ENCODE peak calls at places on chromosomes 2 and 18, in eight cellular contexts. Y is tibial artery; E is CD8-positive, alpha-beta T cell; F is astrocyte of the spinal cord; L is CD4-positive, alpha-beta memory T cell; U is Caco-2; B is skeletal muscle cell; R is GM12864. P is an unnamed sample.

GRCh38 chr2:236935656-236936445 is 149.8 kb upstream of the COPS8 start:
- DNase-seq in Y (no peak), E (no peak), F (no peak), L (no peak), U (no peak), B (no peak), R (no peak), P (no peak)

GRCh38 chr2:44295636-44296359 is 20.5 kb downstream of the SLC3A1 start:
- DNase-seq in Y (no peak), E (no peak), F (no peak), L (no peak), U (peak), B (no peak), R (no peak), P (no peak)

GRCh38 chr18:3794537-3795348 is 344.8 kb downstream of the TGIF1 start:
- DNase-seq in Y (no peak), E (no peak), F (peak), L (no peak), U (no peak), B (peak), R (no peak), P (no peak)

GRCh38 chr18:44742741-44743311 is 62.1 kb downstream of the SETBP1 start:
- DNase-seq in Y (no peak), E (no peak), F (peak), L (no peak), U (no peak), B (peak), R (no peak), P (peak)

GRCh38 chr2:145194671-145195070 is 674.8 kb upstream of the ZEB2 start:
- DNase-seq in Y (no peak), E (no peak), F (no peak), L (no peak), U (no peak), B (no peak), R (no peak), P (no peak)

GRCh38 chr2:15800489-15801329 is 139.6 kb upstream of the MYCN start:
- DNase-seq in Y (no peak), E (no peak), F (no peak), L (no peak), U (peak), B (no peak), R (no peak), P (no peak)

GRCh38 chr18:78875268-78875997 is 104.2 kb upstream of the SALL3 start:
- DNase-seq in Y (peak), E (no peak), F (no peak), L (no peak), U (no peak), B (no peak), R (no peak), P (no peak)

GRCh38 chr18:24208270-24209035 is 69.6 kb downstream of the CABYR start:
- DNase-seq in Y (no peak), E (no peak), F (peak), L (no peak), U (no peak), B (no peak), R (no peak), P (no peak)

GRCh38 chr2:53096346-53096745 is 671.3 kb upstream of the CHAC2 start:
- DNase-seq in Y (no peak), E (no peak), F (no peak), L (no peak), U (no peak), B (no peak), R (no peak), P (no peak)

GRCh38 chr2:217288472-217289063 is 428.7 kb upstream of the TNP1 start:
- DNase-seq in Y (no peak), E (no peak), F (no peak), L (no peak), U (no peak), B (no peak), R (no peak), P (no peak)

GRCh38 chr18:78352905-78353304 is 626.7 kb upstream of the SALL3 start:
- DNase-seq in Y (no peak), E (no peak), F (no peak), L (no peak), U (no peak), B (no peak), R (no peak), P (no peak)

GRCh38 chr18:23243178-23243577 is 107.9 kb downstream of the CABLES1 start:
- DNase-seq in Y (no peak), E (no peak), F (no peak), L (no peak), U (no peak), B (no peak), R (no peak), P (no peak)

GRCh38 chr2:115580784-115581183 is 1138.3 kb downstream of the DPP10 start:
- DNase-seq in Y (no peak), E (no peak), F (no peak), L (no peak), U (no peak), B (no peak), R (no peak), P (no peak)

GRCh38 chr2:84704505-84705244 is 176.2 kb downstream of the TRABD2A start:
- DNase-seq in Y (no peak), E (no peak), F (no peak), L (no peak), U (no peak), B (peak), R (no peak), P (no peak)

GRCh38 chr2:47653909-47654789 is 128.8 kb upstream of the MSH6 start:
- DNase-seq in Y (no peak), E (no peak), F (no peak), L (no peak), U (no peak), B (no peak), R (no peak), P (no peak)

GRCh38 chr2:47652041-47652713 is 130.8 kb upstream of the MSH6 start:
- DNase-seq in Y (no peak), E (no peak), F (no peak), L (no peak), U (no peak), B (no peak), R (no peak), P (no peak)

GRCh38 chr2:47651296-47651695 is 131.6 kb upstream of the MSH6 start:
- DNase-seq in Y (no peak), E (no peak), F (no peak), L (no peak), U (no peak), B (no peak), R (no peak), P (no peak)

GRCh38 chr2:47653036-47653435 is 129.9 kb upstream of the MSH6 start:
- DNase-seq in Y (no peak), E (no peak), F (no peak), L (no peak), U (no peak), B (no peak), R (no peak), P (no peak)

GRCh38 chr2:47650001-47650535 is 132.9 kb upstream of the MSH6 start:
- DNase-seq in Y (no peak), E (no peak), F (no peak), L (no peak), U (no peak), B (no peak), R (no peak), P (no peak)
- H3K4me3 ChIP-seq in Y (no peak), E (no peak), F (no peak), L (no peak), U (no peak), B (no peak), R (no peak), P (no peak)

GRCh38 chr2:871926-872680 is 78.5 kb upstream of the SNTG2 start:
- DNase-seq in Y (peak), E (no peak), F (no peak), L (no peak), U (no peak), B (no peak), R (no peak), P (no peak)

GRCh38 chr2:873651-874580 is 76.7 kb upstream of the SNTG2 start:
- DNase-seq in Y (peak), E (no peak), F (no peak), L (no peak), U (no peak), B (no peak), R (no peak), P (no peak)

GRCh38 chr2:871175-871727 is 79.4 kb upstream of the SNTG2 start:
- DNase-seq in Y (peak), E (no peak), F (no peak), L (no peak), U (no peak), B (no peak), R (no peak), P (no peak)

GRCh38 chr2:870426-870825 is 80.2 kb upstream of the SNTG2 start:
- DNase-seq in Y (peak), E (no peak), F (no peak), L (no peak), U (no peak), B (no peak), R (no peak), P (no peak)

GRCh38 chr2:873027-873426 is 77.6 kb upstream of the SNTG2 start:
- DNase-seq in Y (peak), E (no peak), F (no peak), L (no peak), U (no peak), B (no peak), R (no peak), P (no peak)
- H3K4me3 ChIP-seq in Y (no peak), E (no peak), F (no peak), L (no peak), U (no peak), B (no peak), R (no peak), P (no peak)

GRCh38 chr2:231552752-231553151 is 22.5 kb upstream of the NMUR1 start:
- DNase-seq in Y (no peak), E (no peak), F (no peak), L (no peak), U (no peak), B (no peak), R (no peak), P (no peak)

GRCh38 chr2:231557571-231558217 is 27.4 kb upstream of the NMUR1 start:
- DNase-seq in Y (peak), E (peak), F (peak), L (peak), U (peak), B (peak), R (peak), P (peak)

GRCh38 chr2:231554327-231554726 is 24.1 kb upstream of the NMUR1 start:
- DNase-seq in Y (no peak), E (no peak), F (no peak), L (no peak), U (no peak), B (no peak), R (no peak), P (no peak)

GRCh38 chr2:231556981-231557380 is 26.7 kb upstream of the NMUR1 start:
- DNase-seq in Y (no peak), E (no peak), F (no peak), L (no peak), U (no peak), B (no peak), R (no peak), P (no peak)

GRCh38 chr2:231554748-231555545 is 24.7 kb upstream of the NMUR1 start:
- DNase-seq in Y (peak), E (no peak), F (peak), L (no peak), U (no peak), B (peak), R (no peak), P (peak)
- H3K4me3 ChIP-seq in Y (peak), E (no peak), F (no peak), L (no peak), U (no peak), B (no peak), R (peak), P (peak)

GRCh38 chr2:157838442-157839161 is 37.5 kb downstream of the ACVR1 start:
- DNase-seq in Y (no peak), E (no peak), F (peak), L (no peak), U (no peak), B (peak), R (no peak), P (peak)
- H3K4me3 ChIP-seq in Y (peak), E (no peak), F (no peak), L (no peak), U (no peak), B (peak), R (no peak), P (peak)

DNA sequence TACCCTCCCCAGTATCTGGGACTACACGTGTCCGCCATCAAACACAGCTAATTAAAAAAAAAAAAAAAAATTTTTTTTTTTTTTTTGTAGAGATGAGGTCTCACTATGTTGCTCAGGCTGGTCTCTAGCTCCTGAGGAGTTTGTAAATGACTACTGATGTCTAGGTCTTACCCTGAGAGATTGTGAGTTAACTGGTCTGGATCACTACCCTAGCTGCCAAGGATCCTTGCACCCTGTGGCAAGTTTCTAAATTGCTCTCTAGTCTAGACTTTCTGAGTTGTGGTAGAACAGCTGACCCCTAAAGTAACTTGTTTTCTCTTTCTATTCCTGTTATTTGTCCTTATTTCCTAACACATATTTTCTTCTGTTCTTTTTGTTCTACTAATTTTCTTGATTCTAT is 44.5 kb downstream of the ABHD3 start:
- DNase-seq in Y (no peak), E (no peak), F (no peak), L (no peak), U (no peak), B (no peak), R (no peak), P (no peak)
- H3K4me3 ChIP-seq in Y (no peak), E (no peak), F (no peak), L (no peak), U (no peak), B (no peak), R (no peak), P (no peak)

GRCh38 chr18:21682276-21683051 is 22.1 kb downstream of the ABHD3 start:
- DNase-seq in Y (no peak), E (peak), F (peak), L (no peak), U (no peak), B (peak), R (no peak), P (no peak)
- H3K4me3 ChIP-seq in Y (peak), E (peak), F (peak), L (peak), U (no peak), B (peak), R (peak), P (peak)

P was measured in left ventricle myocardium inferior.